ENCODE peak calls at places on chromosomes 4 and X, in ten cellular contexts. K is heart right ventricle; J is fibroblast of lung; P is suprapubic skin; E is colonic mucosa; G is pancreas; T is CD8-positive, alpha-beta T cell; B is Panc1; Q is transverse colon; C is WERI-Rb-1. U is an unnamed sample.

GRCh38 chr4:24130637-24131036 is 240.8 kb upstream of the PPARGC1A start:
- DNase-seq in K (no peak), J (no peak), P (no peak), E (no peak), G (no peak), T (no peak), B (no peak), Q (no peak), C (no peak), U (no peak)

GRCh38 chr4:84492290-84492689 is 6.8 kb downstream of the NKX6-1 start:
- DNase-seq in K (no peak), J (no peak), P (no peak), E (no peak), G (no peak), T (no peak), B (no peak), Q (no peak), C (no peak), U (no peak)

GRCh38 chr4:8123389-8123788 is 35.2 kb downstream of the ABLIM2 start:
- DNase-seq in K (peak; percentile 54), J (no peak), P (no peak), E (no peak), G (peak; percentile 66), T (no peak), B (no peak), Q (no peak), C (no peak), U (no peak)

GRCh38 chr4:124028172-124028571 is 631.6 kb downstream of the SPRY1 start:
- DNase-seq in K (no peak), J (peak; percentile 83), P (no peak), E (no peak), G (no peak), T (no peak), B (no peak), Q (no peak), C (no peak), U (no peak)

GRCh38 chrX:130091976-130092522 is 18.2 kb downstream of the ELF4 start:
- DNase-seq in K (no peak), J (no peak), P (no peak), E (peak; percentile 75), G (no peak), T (peak; percentile 83), B (no peak), Q (peak; percentile 83), C (peak; percentile 58), U (peak; percentile 90)

GRCh38 chrX:107826286-107827136 is 845 bp downstream of the MID2 start:
- DNase-seq in K (peak; percentile 5), J (peak; percentile 66), P (no peak), E (peak; percentile 25), G (peak; percentile 76), T (peak; percentile 12), B (no peak), Q (peak; percentile 14), C (peak; percentile 27), U (peak; percentile 21)

GRCh38 chr4:152500798-152501434 is 35.0 kb downstream of the FBXW7 start:
- DNase-seq in K (peak; percentile 82), J (peak; percentile 96), P (no peak), E (peak; percentile 81), G (no peak), T (peak; percentile 56), B (peak; percentile 50), Q (peak; percentile 30), C (peak; percentile 69), U (peak; percentile 75)

GRCh38 chr4:149738156-149738555 is 77.5 kb downstream of the IQCM start:
- DNase-seq in K (no peak), J (no peak), P (no peak), E (no peak), G (no peak), T (no peak), B (no peak), Q (no peak), C (no peak), U (no peak)

GRCh38 chrX:46407036-46407752 is 138.0 kb downstream of the ZNF674 start:
- DNase-seq in K (no peak), J (no peak), P (no peak), E (no peak), G (no peak), T (no peak), B (no peak), Q (no peak), C (no peak), U (no peak)

GRCh38 chrX:38940547-38940946 is 139.3 kb downstream of the MID1IP1 start:
- DNase-seq in K (no peak), J (peak; percentile 57), P (no peak), E (no peak), G (no peak), T (no peak), B (no peak), Q (no peak), C (no peak), U (no peak)

GRCh38 chr4:138542191-138542771 is 300.1 kb upstream of the SLC7A11 start:
- DNase-seq in K (no peak), J (no peak), P (no peak), E (no peak), G (no peak), T (no peak), B (no peak), Q (no peak), C (peak; percentile 95), U (no peak)

GRCh38 chr4:22672944-22673343 is 19.8 kb upstream of the GBA3 start:
- DNase-seq in K (no peak), J (no peak), P (no peak), E (no peak), G (no peak), T (no peak), B (no peak), Q (no peak), C (no peak), U (no peak)

GRCh38 chrX:104864296-104864695 is 298.3 kb downstream of the IL1RAPL2 start:
- DNase-seq in K (no peak), J (no peak), P (no peak), E (no peak), G (no peak), T (no peak), B (no peak), Q (no peak), C (no peak), U (no peak)

GRCh38 chr4:56302775-56303174 is 84.5 kb downstream of the AASDH start:
- DNase-seq in K (no peak), J (no peak), P (no peak), E (no peak), G (no peak), T (no peak), B (no peak), Q (no peak), C (no peak), U (no peak)

GRCh38 chrX:20884565-20884964 is 489.7 kb upstream of the CNKSR2 start:
- DNase-seq in K (no peak), J (no peak), P (no peak), E (no peak), G (peak; percentile 26), T (no peak), B (no peak), Q (no peak), C (no peak), U (no peak)

GRCh38 chr4:176735300-176735699 is 57.4 kb downstream of the VEGFC start:
- DNase-seq in K (no peak), J (peak; percentile 69), P (no peak), E (no peak), G (no peak), T (no peak), B (no peak), Q (no peak), C (no peak), U (no peak)

GRCh38 chr4:167838686-167839085 is 253.7 kb upstream of the ANXA10 start:
- DNase-seq in K (no peak), J (peak; percentile 32), P (no peak), E (no peak), G (no peak), T (no peak), B (no peak), Q (no peak), C (no peak), U (no peak)

DNA sequence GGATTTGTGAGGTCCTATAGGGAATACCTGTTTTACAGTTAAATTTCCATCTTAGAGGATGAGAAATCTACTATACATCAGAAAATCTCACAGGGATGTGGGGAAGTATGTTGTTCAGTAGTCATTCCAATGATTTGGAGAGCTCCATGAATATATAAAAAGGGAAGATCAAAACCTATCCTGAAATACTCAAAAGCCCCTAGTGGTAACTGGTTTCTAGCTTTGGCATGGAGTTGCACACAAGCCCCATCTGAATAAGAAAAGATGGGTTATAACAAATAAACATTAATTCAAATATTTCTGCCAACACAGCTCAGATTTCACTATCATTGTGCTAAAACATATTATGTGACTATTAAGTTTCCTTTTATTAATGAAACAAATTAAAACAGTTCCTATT is 101.6 kb downstream of the FBXO8 start:
- DNase-seq in K (no peak), J (no peak), P (no peak), E (no peak), G (no peak), T (no peak), B (no peak), Q (no peak), C (no peak), U (no peak)
- TF ChIP-seq CTCF in K (no peak), J (peak; percentile 17), P (no peak), E (no peak), G (no peak), T (no peak), B (no peak), Q (no peak), C (no peak), U (no peak)

GRCh38 chrX:73987166-73987565 is 316.8 kb upstream of the ZCCHC13 start:
- DNase-seq in K (no peak), J (no peak), P (no peak), E (no peak), G (no peak), T (no peak), B (no peak), Q (no peak), C (no peak), U (no peak)
- H3K36me3 ChIP-seq in K (no peaks in the 10 kb centered on the region), J (no peaks in the 10 kb centered on the region), P (no peaks in the 10 kb centered on the region), E (no peaks in the 10 kb centered on the region), G (no peaks in the 10 kb centered on the region), T (no peaks in the 10 kb centered on the region), B (peaks cover 3% of the 10 kb centered on the region), Q (no peaks in the 10 kb centered on the region), C (peaks cover 9% of the 10 kb centered on the region), U (no peaks in the 10 kb centered on the region)

DNA sequence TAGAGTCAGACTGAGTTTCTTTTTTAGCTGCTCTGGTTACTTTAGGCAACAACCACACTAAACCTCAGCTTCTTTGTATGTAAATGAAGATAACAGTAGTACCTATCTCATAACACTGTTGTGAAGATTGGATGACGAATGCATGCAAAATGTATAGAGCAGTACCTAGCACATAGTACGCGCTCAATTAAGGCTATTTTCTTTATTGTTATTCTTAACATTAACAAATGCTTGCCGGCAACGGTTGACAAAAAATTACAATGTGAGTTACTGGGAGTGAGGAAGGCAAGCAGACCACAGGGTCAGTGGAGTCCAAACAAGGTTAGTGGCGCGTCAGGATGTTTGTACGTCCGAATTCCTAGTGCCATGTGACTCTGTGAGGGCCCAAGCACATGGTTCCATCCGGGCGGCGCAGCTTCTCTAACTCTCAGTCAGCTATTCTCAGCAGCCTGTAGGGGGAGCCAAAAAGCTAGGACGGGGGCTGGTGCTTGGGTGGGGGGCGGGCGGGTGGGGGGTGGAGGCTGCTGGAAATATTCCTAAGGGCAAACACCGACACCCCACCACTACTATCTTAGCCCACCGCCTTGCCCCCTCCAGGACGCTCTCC is 795 bp upstream of the NALF2 start:
- DNase-seq in K (no peak), J (peak; percentile 12), P (no peak), E (no peak), G (no peak), T (no peak), B (no peak), Q (no peak), C (peak; percentile 68), U (no peak)
- H3K4me3 ChIP-seq in K (peak overlapping the region; percentile 50), J (no peak overlapping the region), P (peak overlapping the region; percentile 53), E (peak overlapping the region; percentile 38), G (peak overlapping the region; percentile 55), T (no peak overlapping the region), B (peak overlapping the region; percentile 48), Q (peak overlapping the region; percentile 57), C (peak overlapping the region; percentile 68), U (no peak overlapping the region)

GRCh38 chrX:34918856-34919255 is 23.7 kb upstream of the FAM47B start:
- DNase-seq in K (peak; percentile 4), J (peak; percentile 69), P (no peak), E (no peak), G (no peak), T (no peak), B (no peak), Q (no peak), C (peak; percentile 27), U (no peak)
- TF ChIP-seq CTCF in K (peak; percentile 27), J (peak; percentile 53), P (no peak), E (no peak), G (no peak), T (no peak), B (peak; percentile 33), Q (no peak), C (peak; percentile 59), U (no peak)

U was measured in GM06990.